ENCODE peak calls at places on chromosome 18, in seven cellular contexts. H, A, F, J, N, E and M are unnamed samples.

GRCh38 chr18:73948497-73948896 is 199.1 kb downstream of the FBXO15 start:
- DNase-seq in H (no peak), A (no peak), F (no peak), J (no peak), N (no peak), E (no peak), M (no peak)

GRCh38 chr18:67766930-67767329 is 250.4 kb upstream of the DSEL start:
- DNase-seq in H (no peak), A (no peak), F (no peak), J (peak; percentile 57), N (peak; percentile 7), E (no peak), M (no peak)

GRCh38 chr18:50190236-50190635 is 4.7 kb downstream of the MYO5B start:
- DNase-seq in H (no peak), A (no peak), F (no peak), J (peak; percentile 45), N (no peak), E (no peak), M (no peak)

GRCh38 chr18:58898427-58898826 is 33.8 kb downstream of the ZNF532 start:
- DNase-seq in H (no peak), A (no peak), F (no peak), J (no peak), N (no peak), E (no peak), M (no peak)

GRCh38 chr18:46013484-46014189 is 46.5 kb upstream of the EPG5 start:
- DNase-seq in H (no peak), A (no peak), F (no peak), J (peak; percentile 7), N (no peak), E (no peak), M (peak; percentile 22)

GRCh38 chr18:5297582-5297981 is 2.1 kb upstream of the ZBTB14 start:
- DNase-seq in H (no peak), A (no peak), F (no peak), J (no peak), N (no peak), E (no peak), M (no peak)

GRCh38 chr18:13137939-13138821 is 80.4 kb upstream of the LDLRAD4 start:
- DNase-seq in H (peak; percentile 69), A (peak; percentile 75), F (no peak), J (peak; percentile 90), N (peak; percentile 88), E (no peak), M (peak; percentile 85)

GRCh38 chr18:50169149-50169548 is 25.8 kb downstream of the MYO5B start:
- DNase-seq in H (no peak), A (no peak), F (no peak), J (no peak), N (no peak), E (no peak), M (no peak)

GRCh38 chr18:10878703-10879102 is 270.7 kb downstream of the PIEZO2 start:
- DNase-seq in H (no peak), A (no peak), F (no peak), J (no peak), N (no peak), E (no peak), M (peak; percentile 67)

GRCh38 chr18:64405161-64405560 is 256.3 kb upstream of the LINC00305 start:
- DNase-seq in H (no peak), A (no peak), F (no peak), J (peak; percentile 9), N (no peak), E (no peak), M (no peak)

GRCh38 chr18:60053747-60054304 is 154.0 kb downstream of the PMAIP1 start:
- DNase-seq in H (no peak), A (no peak), F (no peak), J (peak; percentile 92), N (peak; percentile 24), E (peak; percentile 88), M (no peak)

GRCh38 chr18:331231-331771 is 63.5 kb upstream of the THOC1 start:
- DNase-seq in H (no peak), A (no peak), F (peak; percentile 2), J (no peak), N (no peak), E (no peak), M (no peak)

GRCh38 chr18:48226401-48226800 is 182.8 kb downstream of the ZBTB7C start:
- DNase-seq in H (no peak), A (no peak), F (no peak), J (no peak), N (no peak), E (no peak), M (no peak)

GRCh38 chr18:48590678-48591077 is 51.8 kb downstream of the CTIF start:
- DNase-seq in H (no peak), A (no peak), F (peak; percentile 51), J (no peak), N (peak; percentile 91), E (no peak), M (no peak)

GRCh38 chr18:58727776-58728500 is 56.7 kb downstream of the MALT1 start:
- DNase-seq in H (no peak), A (no peak), F (peak; percentile 15), J (no peak), N (no peak), E (no peak), M (no peak)

GRCh38 chr18:980586-980985 is 75.9 kb downstream of the ADCYAP1 start:
- DNase-seq in H (no peak), A (no peak), F (no peak), J (no peak), N (no peak), E (no peak), M (no peak)

GRCh38 chr18:32618501-32618985 is 147.9 kb upstream of the GAREM1 start:
- DNase-seq in H (no peak), A (no peak), F (no peak), J (no peak), N (no peak), E (no peak), M (no peak)

GRCh38 chr18:57789105-57789504 is 14.0 kb downstream of the ATP8B1 start:
- DNase-seq in H (no peak), A (no peak), F (no peak), J (no peak), N (no peak), E (no peak), M (no peak)

GRCh38 chr18:36440614-36441013 is 143.1 kb downstream of the FHOD3 start:
- DNase-seq in H (no peak), A (no peak), F (no peak), J (no peak), N (peak; percentile 39), E (no peak), M (no peak)

GRCh38 chr18:59696311-59697235 is 650 bp downstream of the CCBE1 start:
- DNase-seq in H (no peak), A (no peak), F (no peak), J (no peak), N (no peak), E (peak; percentile 25), M (peak; percentile 40)